ENCODE peak calls at places on chromosome 18, in ten cellular contexts. B is stomach, F is heart left ventricle, S is adrenal gland, N is lower leg skin, K is H54, R is IMR-90, G is A549, X is ovary, Y is esophagus squamous epithelium. J is an unnamed sample.

GRCh38 chr18:23627325-23627724 is 35.4 kb downstream of the ANKRD29 start:
- DNase-seq in B (no peak), F (no peak), S (no peak), N (no peak), K (peak; percentile 20), R (peak; percentile 91), G (peak; percentile 49), X (no peak), Y (no peak), J (no peak)

GRCh38 chr18:63253428-63254372 is 65.9 kb downstream of the BCL2 start:
- DNase-seq in B (no peak), F (no peak), S (no peak), N (no peak), K (no peak), R (peak; percentile 44), G (no peak), X (no peak), Y (no peak), J (no peak)

GRCh38 chr18:32446780-32447179 is 23.9 kb downstream of the GAREM1 start:
- DNase-seq in B (no peak), F (no peak), S (no peak), N (no peak), K (no peak), R (no peak), G (no peak), X (no peak), Y (no peak), J (no peak)

GRCh38 chr18:38297910-38298309 is 732.3 kb upstream of the CELF4 start:
- DNase-seq in B (no peak), F (no peak), S (no peak), N (no peak), K (no peak), R (no peak), G (no peak), X (no peak), Y (no peak), J (no peak)

GRCh38 chr18:79629606-79630005 is 50.0 kb upstream of the CTDP1 start:
- DNase-seq in B (peak; percentile 16), F (no peak), S (no peak), N (peak; percentile 48), K (no peak), R (no peak), G (no peak), X (no peak), Y (no peak), J (no peak)

GRCh38 chr18:78543201-78543725 is 436.4 kb upstream of the SALL3 start:
- DNase-seq in B (no peak), F (no peak), S (no peak), N (peak; percentile 63), K (no peak), R (no peak), G (no peak), X (no peak), Y (no peak), J (no peak)

GRCh38 chr18:29430416-29430815 is 1253.5 kb upstream of the CDH2 start:
- DNase-seq in B (no peak), F (no peak), S (no peak), N (no peak), K (no peak), R (peak; percentile 5), G (no peak), X (no peak), Y (no peak), J (no peak)

GRCh38 chr18:60372598-60372997 is at the start of gene MC4R:
- DNase-seq in B (no peak), F (peak; percentile 13), S (no peak), N (no peak), K (peak; percentile 1), R (peak; percentile 82), G (peak; percentile 12), X (peak; percentile 46), Y (no peak), J (no peak)

GRCh38 chr18:50642439-50642838 is 82.6 kb downstream of the MAPK4 start:
- DNase-seq in B (no peak), F (no peak), S (no peak), N (no peak), K (no peak), R (no peak), G (no peak), X (no peak), Y (no peak), J (no peak)

GRCh38 chr18:66222174-66222573 is 381.7 kb downstream of the CDH19 start:
- DNase-seq in B (no peak), F (no peak), S (no peak), N (no peak), K (no peak), R (no peak), G (no peak), X (no peak), Y (no peak), J (no peak)

DNA sequence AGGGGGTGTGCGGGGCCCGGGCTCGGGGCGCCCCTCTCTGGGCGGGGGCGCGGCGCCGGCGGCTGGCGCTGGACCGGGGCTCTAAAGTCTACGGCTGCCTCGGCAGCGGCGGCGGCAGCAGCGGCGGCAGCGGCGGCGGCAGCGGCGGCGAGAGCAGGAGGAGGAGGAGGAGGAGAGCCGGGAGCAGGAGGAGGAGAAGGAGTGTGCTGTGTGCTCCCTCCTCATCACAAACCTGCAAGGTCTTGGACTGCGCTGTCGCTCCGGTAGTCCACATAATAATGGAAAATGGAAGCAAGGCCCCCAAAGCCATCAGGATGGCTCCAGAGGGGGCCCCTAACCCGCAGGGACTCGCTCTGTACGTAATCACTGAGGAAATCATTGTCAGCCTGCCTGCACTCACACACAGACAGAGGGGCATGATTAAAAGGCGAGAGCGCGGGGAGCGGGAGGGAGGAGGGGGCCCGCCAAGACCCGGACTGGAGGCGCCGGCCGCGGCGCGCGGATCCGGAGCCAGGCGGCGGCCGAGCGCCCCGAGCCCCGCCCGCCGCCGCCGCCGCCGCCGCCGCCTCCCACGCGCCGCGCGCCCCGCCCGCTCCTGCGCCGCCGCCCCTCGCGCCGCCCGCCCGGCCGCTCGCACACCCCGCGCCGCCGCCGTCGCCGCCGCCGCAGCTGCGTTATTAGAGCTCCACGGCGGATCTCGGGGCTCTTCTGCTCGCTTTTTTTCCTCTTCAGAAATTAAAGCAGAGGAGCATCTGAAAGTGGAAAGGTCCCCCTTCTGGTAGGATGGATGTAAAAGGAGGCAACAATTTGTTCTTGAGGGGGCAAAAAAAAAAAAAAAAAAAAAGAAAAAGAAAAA is at the start of gene ZNF521:
- DNase-seq in B (peak; percentile 70), F (peak; percentile 89), S (peak; percentile 91), N (peak; percentile 97), K (peak; percentile 62), R (peak; percentile 92), G (no peak), X (peak; percentile 89), Y (peak; percentile 11), J (peak; percentile 83)
- TF ChIP-seq POLR2A in B (no peak), F (no peak), S (peak; percentile 88), N (no peak), K (no peak), R (peak; percentile 59), G (no peak), X (peak; percentile 56), Y (peak; percentile 31), J (peak; percentile 41)

GRCh38 chr18:70028734-70029133 is 81.1 kb upstream of the CD226 start:
- DNase-seq in B (no peak), F (no peak), S (no peak), N (no peak), K (no peak), R (no peak), G (no peak), X (no peak), Y (no peak), J (no peak)

GRCh38 chr18:70025580-70025979 is 77.9 kb upstream of the CD226 start:
- DNase-seq in B (no peak), F (no peak), S (no peak), N (no peak), K (no peak), R (no peak), G (no peak), X (no peak), Y (no peak), J (no peak)

GRCh38 chr18:70029163-70029562 is 81.5 kb upstream of the CD226 start:
- DNase-seq in B (no peak), F (no peak), S (no peak), N (no peak), K (no peak), R (no peak), G (no peak), X (no peak), Y (no peak), J (no peak)

GRCh38 chr18:70028084-70028483 is 80.4 kb upstream of the CD226 start:
- DNase-seq in B (no peak), F (no peak), S (no peak), N (no peak), K (no peak), R (no peak), G (no peak), X (no peak), Y (no peak), J (no peak)

DNA sequence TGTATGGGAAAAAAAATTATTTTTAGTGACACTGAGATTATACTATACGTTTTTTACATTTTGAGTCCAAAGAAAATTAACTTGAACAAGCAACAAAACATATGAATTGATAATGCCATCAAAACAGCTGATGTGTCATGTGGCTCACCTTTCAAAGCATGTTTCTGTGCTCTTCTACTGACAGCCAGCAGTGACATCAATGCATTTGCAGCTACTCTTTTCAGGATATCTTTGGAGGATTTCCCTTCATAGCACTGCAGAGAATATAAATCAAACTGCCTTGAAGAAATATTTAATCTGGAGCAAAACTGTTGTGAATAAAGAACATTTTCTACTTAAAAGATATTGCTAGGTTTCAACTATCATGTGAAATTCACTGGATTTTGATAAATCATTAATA is 83.1 kb upstream of the CD226 start:
- DNase-seq in B (no peak), F (no peak), S (no peak), N (no peak), K (no peak), R (no peak), G (no peak), X (no peak), Y (no peak), J (no peak)
- TF ChIP-seq POLR2A in B (no peak), F (no peak), S (no peak), N (no peak), K (no peak), R (no peak), G (no peak), X (no peak), Y (no peak), J (no peak)

GRCh38 chr18:6682437-6683111 is 46.9 kb upstream of the ARHGAP28 start:
- DNase-seq in B (peak; percentile 26), F (peak; percentile 24), S (no peak), N (no peak), K (no peak), R (peak; percentile 4), G (no peak), X (peak; percentile 39), Y (no peak), J (no peak)
- TF ChIP-seq POLR2A in B (no peak), F (no peak), S (no peak), N (no peak), K (no peak), R (no peak), G (no peak), X (no peak), Y (no peak), J (no peak)

DNA sequence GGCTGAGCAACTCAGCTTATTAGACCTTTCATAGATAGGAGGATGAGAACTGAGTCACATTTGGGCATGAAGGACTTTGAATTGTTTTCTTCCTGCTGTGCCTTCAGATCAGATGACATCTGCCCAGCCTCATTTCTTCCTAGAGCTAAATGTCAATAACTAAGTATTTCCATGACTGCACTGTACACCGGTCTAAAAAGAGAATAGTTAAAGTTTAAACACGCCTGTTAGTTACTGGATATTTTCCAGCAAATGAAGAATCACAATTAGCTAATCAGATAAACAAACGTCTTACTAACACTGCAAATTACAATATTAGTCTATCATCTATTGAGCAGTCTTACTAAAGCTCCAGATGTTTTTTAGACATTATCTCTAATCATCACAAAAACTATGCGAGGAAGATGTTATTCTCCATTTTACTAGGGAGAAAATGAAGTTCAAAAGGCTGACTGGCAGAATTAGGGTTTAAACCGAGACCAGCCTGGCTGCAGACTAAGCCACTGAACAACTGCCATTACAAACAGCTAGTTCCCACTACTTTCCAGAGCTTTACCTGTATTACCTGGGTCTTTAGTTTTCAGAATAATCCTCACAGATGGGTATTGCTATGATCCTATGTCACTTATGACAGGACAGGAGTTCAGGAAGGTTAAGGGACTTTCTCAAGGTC is 69.4 kb upstream of the ZNF397 start:
- DNase-seq in B (no peak), F (no peak), S (peak; percentile 32), N (no peak), K (no peak), R (no peak), G (no peak), X (no peak), Y (no peak), J (no peak)
- TF ChIP-seq POLR2A in B (no peak), F (no peak), S (peak; percentile 36), N (no peak), K (no peak), R (no peak), G (no peak), X (no peak), Y (no peak), J (no peak)

J was measured in breast epithelium.